ENCODE peak calls at places on chromosomes 5 and 9, in five cellular contexts. F is keratinocyte, B is mammary epithelial cell, T is HepG2, M is PC-3. Q is an unnamed sample.

GRCh38 chr5:137096149-137097103 is 402.7 kb downstream of the SPOCK1 start:
- DNase-seq in F (no peak), B (peak), T (no peak), M (peak), Q (no peak)

GRCh38 chr5:33180900-33181299 is 259.9 kb upstream of the TARS1 start:
- DNase-seq in F (no peak), B (peak), T (no peak), M (peak), Q (no peak)

GRCh38 chr5:14588758-14589543 is 7.4 kb downstream of the OTULINL start:
- DNase-seq in F (no peak), B (no peak), T (no peak), M (no peak), Q (no peak)

GRCh38 chr5:149257875-149258705 is 13.6 kb upstream of the AFAP1L1 start:
- DNase-seq in F (no peak), B (no peak), T (no peak), M (peak), Q (no peak)

GRCh38 chr9:114281421-114282103 is 41.3 kb upstream of the ORM1 start:
- DNase-seq in F (no peak), B (no peak), T (no peak), M (no peak), Q (no peak)

GRCh38 chr9:70830618-70831017 is 290.8 kb downstream of the TRPM3 start:
- DNase-seq in F (no peak), B (no peak), T (no peak), M (no peak), Q (no peak)

GRCh38 chr9:83431470-83432060 is 106.6 kb downstream of the FRMD3 start:
- DNase-seq in F (no peak), B (no peak), T (peak), M (peak), Q (no peak)

GRCh38 chr9:91720746-91721705 is 229.0 kb downstream of the ROR2 start:
- DNase-seq in F (no peak), B (no peak), T (no peak), M (no peak), Q (no peak)

GRCh38 chr5:59587489-59588337 is 305.8 kb downstream of the PDE4D start:
- DNase-seq in F (no peak), B (no peak), T (no peak), M (peak), Q (peak)

GRCh38 chr5:32147959-32148358 is 26.2 kb downstream of the GOLPH3 start:
- DNase-seq in F (no peak), B (no peak), T (peak), M (no peak), Q (no peak)

GRCh38 chr9:123335227-123335985 is 20.6 kb upstream of the CRB2 start:
- DNase-seq in F (no peak), B (peak), T (no peak), M (no peak), Q (no peak)

GRCh38 chr5:99900302-99900811 is 634.8 kb upstream of the FAM174A start:
- DNase-seq in F (peak), B (peak), T (no peak), M (peak), Q (no peak)

GRCh38 chr5:103505581-103506305 is 56.8 kb downstream of the NUDT12 start:
- DNase-seq in F (no peak), B (peak), T (no peak), M (peak), Q (no peak)

GRCh38 chr5:171122372-171122771 is 186.7 kb upstream of the TLX3 start:
- DNase-seq in F (no peak), B (no peak), T (no peak), M (no peak), Q (peak)

GRCh38 chr9:116456490-116457088 is 230.5 kb upstream of the TRIM32 start:
- DNase-seq in F (no peak), B (no peak), T (no peak), M (no peak), Q (no peak)

GRCh38 chr9:92754091-92754740 is 10.4 kb downstream of the BICD2 start:
- DNase-seq in F (no peak), B (no peak), T (no peak), M (no peak), Q (no peak)

GRCh38 chr5:80255425-80255751 is 460 bp downstream of the SERINC5 start:
- DNase-seq in F (no peak), B (peak), T (no peak), M (peak), Q (peak)

GRCh38 chr9:80157561-80157983 is 585.8 kb downstream of the TLE4 start:
- DNase-seq in F (no peak), B (no peak), T (no peak), M (no peak), Q (no peak)

GRCh38 chr9:6479959-6480358 is 67.0 kb downstream of the UHRF2 start:
- DNase-seq in F (no peak), B (no peak), T (no peak), M (no peak), Q (no peak)

GRCh38 chr5:81750308-81751008 is 439 bp downstream of the SSBP2 start:
- DNase-seq in F (no peak), B (no peak), T (no peak), M (no peak), Q (no peak)

GRCh38 chr5:178661836-178662540 is 35.1 kb upstream of the CLK4 start:
- DNase-seq in F (no peak), B (no peak), T (no peak), M (no peak), Q (no peak)

GRCh38 chr5:43305948-43306563 is 7.2 kb downstream of the HMGCS1 start:
- DNase-seq in F (no peak), B (no peak), T (peak), M (peak), Q (no peak)

GRCh38 chr5:158725223-158725825 is 374.4 kb downstream of the EBF1 start:
- DNase-seq in F (no peak), B (no peak), T (no peak), M (peak), Q (no peak)

GRCh38 chr5:180649297-180650039 is at the start of gene FLT4:
- DNase-seq in F (no peak), B (no peak), T (no peak), M (no peak), Q (peak)

GRCh38 chr5:167916706-167917105 is 374.7 kb upstream of the WWC1 start:
- DNase-seq in F (no peak), B (peak), T (no peak), M (no peak), Q (no peak)

GRCh38 chr5:154351141-154351540 is 94.7 kb upstream of the SAP30L start:
- DNase-seq in F (no peak), B (no peak), T (no peak), M (no peak), Q (no peak)

GRCh38 chr5:54985301-54986268 is at the start of gene ESM1:
- DNase-seq in F (peak), B (peak), T (no peak), M (peak), Q (no peak)

GRCh38 chr5:17154211-17154996 is 63.0 kb upstream of the BASP1 start:
- DNase-seq in F (peak), B (peak), T (no peak), M (peak), Q (no peak)

GRCh38 chr5:181188700-181189362 is 16.2 kb downstream of the TRIM7 start:
- DNase-seq in F (no peak), B (peak), T (peak), M (peak), Q (peak)

GRCh38 chr5:87588316-87588715 is 175.6 kb upstream of the CCNH start:
- DNase-seq in F (no peak), B (no peak), T (no peak), M (no peak), Q (no peak)

GRCh38 chr5:87594566-87594965 is 181.8 kb upstream of the CCNH start:
- DNase-seq in F (no peak), B (no peak), T (no peak), M (no peak), Q (no peak)

GRCh38 chr5:87589587-87589986 is 176.9 kb upstream of the CCNH start:
- DNase-seq in F (no peak), B (no peak), T (no peak), M (no peak), Q (no peak)
- TF ChIP-seq EZH2 in F (no peak), B (no peak), T (no peak), M (no peak), Q (no peak)

GRCh38 chr9:132800038-132800648 is 77.9 kb downstream of the AK8 start:
- DNase-seq in F (peak), B (peak), T (peak), M (peak), Q (peak)
- H3K4me2 ChIP-seq in F (peak), B (peak), T (peak), M (peak), Q (no peak)

GRCh38 chr9:74500584-74500924 is 3.4 kb downstream of the RORB start:
- DNase-seq in F (no peak), B (no peak), T (no peak), M (no peak), Q (peak)
- TF ChIP-seq EZH2 in F (peak), B (no peak), T (no peak), M (no peak), Q (no peak)

DNA sequence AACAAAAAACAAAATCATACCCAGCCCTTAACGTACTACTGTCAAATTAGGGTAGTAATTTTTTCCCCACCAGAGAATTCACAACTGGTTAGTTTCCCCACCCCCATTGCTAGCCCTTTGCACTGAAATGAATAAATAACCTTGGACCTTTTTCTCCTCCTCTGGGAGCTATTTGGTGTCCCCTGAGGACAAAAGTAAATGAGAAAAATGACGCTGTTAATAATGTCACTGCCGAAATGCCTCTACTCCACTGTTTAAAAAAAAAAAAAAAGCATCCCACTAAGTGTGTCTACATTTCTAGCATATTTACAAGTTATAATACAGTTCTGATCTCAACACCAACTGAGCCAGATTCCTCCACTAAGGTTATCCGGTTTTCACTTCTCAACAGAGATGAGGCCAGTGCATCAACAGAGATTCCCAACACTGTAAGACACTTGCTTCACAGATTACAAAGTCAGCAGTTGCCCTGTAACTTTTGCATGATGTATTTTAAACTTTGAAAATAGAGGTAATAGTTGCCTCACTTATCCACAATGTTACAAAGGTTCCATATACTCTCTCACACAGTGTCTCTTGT is 5.1 kb upstream of the NFIB start:
- DNase-seq in F (no peak), B (no peak), T (no peak), M (no peak), Q (no peak)
- H3K4me2 ChIP-seq in F (peak), B (peak), T (peak), M (peak), Q (no peak)

DNA sequence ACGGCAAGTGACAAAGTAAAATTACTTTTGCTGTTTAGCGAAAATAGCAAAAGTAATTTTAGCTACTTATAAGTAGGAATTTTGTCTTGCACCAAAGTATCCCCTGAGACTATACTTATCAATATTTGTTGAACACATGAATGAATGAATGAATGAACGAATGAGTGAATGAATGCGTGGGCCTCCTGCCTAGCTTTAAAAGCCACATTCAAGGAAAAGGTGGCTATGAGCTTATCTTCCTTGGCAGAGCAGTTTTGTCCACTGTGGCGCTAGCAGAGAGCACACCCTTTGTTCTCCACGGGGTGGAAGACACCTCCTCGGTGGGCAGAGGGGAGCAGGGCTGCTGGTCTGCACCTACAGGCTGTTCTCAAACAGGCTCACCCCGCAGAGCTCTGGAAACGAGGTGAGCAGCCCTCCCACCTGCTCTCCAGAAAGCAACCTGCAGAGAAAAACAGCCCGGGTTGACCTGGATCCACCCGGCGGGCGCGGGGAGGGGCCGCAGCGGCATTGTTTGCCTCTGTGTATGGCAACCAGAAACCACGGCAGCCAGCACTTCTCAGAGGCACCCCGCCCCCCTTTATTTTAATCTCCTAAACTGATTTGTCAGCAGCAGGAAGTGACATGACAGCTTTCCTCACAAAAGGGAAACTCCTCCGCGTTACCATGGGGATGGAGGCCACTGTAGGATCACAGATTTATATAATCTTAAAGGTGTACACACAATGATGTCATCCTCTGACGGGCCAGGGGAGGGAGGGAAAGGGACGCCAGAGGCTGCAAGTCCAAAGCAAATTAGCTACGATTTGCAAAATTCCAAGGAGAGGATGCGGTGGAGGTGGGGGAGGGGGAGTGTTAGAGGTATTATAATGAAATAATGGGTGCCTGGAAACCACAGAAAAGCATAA is 5.9 kb downstream of the DUSP1 start:
- DNase-seq in F (peak), B (peak), T (peak), M (peak), Q (peak)
- TF ChIP-seq EZH2 in F (no peak), B (no peak), T (no peak), M (no peak), Q (no peak)

GRCh38 chr5:157473383-157474370 is 13.7 kb downstream of the NIPAL4 start:
- DNase-seq in F (no peak), B (no peak), T (no peak), M (no peak), Q (no peak)
- H3K4me2 ChIP-seq in F (no peak), B (no peak), T (no peak), M (no peak), Q (no peak)